ENCODE peak calls at places on chromosomes 2 and 18, in six cellular contexts. I, L, A, X, V and U are unnamed samples. For H4K20me1 and H3K79me2, the result is how much of the 10 kb centered on the place peaks cover.

GRCh38 chr2:12262681-12263436 is 453.9 kb upstream of the TRIB2 start:
- DNase-seq in I (no peak), L (no peak), A (no peak), X (no peak), V (no peak), U (no peak)

GRCh38 chr18:59701272-59701671 is 4.0 kb upstream of the CCBE1 start:
- DNase-seq in I (no peak), L (no peak), A (no peak), X (no peak), V (no peak), U (no peak)

GRCh38 chr2:27086722-27087446 is at the start of gene KHK:
- DNase-seq in I (peak), L (peak), A (peak), X (no peak), V (no peak), U (peak)

GRCh38 chr2:6081542-6081872 is 389.3 kb downstream of the SOX11 start:
- DNase-seq in I (no peak), L (no peak), A (no peak), X (no peak), V (no peak), U (no peak)

GRCh38 chr2:223008936-223009335 is 43.1 kb upstream of the KCNE4 start:
- DNase-seq in I (no peak), L (no peak), A (no peak), X (no peak), V (no peak), U (no peak)

GRCh38 chr18:29147944-29148343 is 971.0 kb upstream of the CDH2 start:
- DNase-seq in I (no peak), L (no peak), A (no peak), X (no peak), V (no peak), U (peak)

GRCh38 chr2:64838817-64839216 is 150.4 kb upstream of the SLC1A4 start:
- DNase-seq in I (no peak), L (no peak), A (no peak), X (no peak), V (peak), U (no peak)

GRCh38 chr2:99694331-99694730 is 204.5 kb upstream of the REV1 start:
- DNase-seq in I (no peak), L (no peak), A (no peak), X (no peak), V (no peak), U (no peak)

GRCh38 chr2:121816797-121817196 is 61.3 kb downstream of the TSN start:
- DNase-seq in I (no peak), L (no peak), A (no peak), X (no peak), V (no peak), U (no peak)

GRCh38 chr2:67880291-67880761 is 182.5 kb downstream of the C1D start:
- DNase-seq in I (peak), L (no peak), A (no peak), X (no peak), V (no peak), U (no peak)

GRCh38 chr2:241218131-241219029 is 29.9 kb downstream of the ANO7 start:
- DNase-seq in I (peak), L (peak), A (peak), X (peak), V (no peak), U (peak)

GRCh38 chr18:78814321-78814720 is 165.3 kb upstream of the SALL3 start:
- DNase-seq in I (no peak), L (no peak), A (peak), X (no peak), V (no peak), U (peak)

GRCh38 chr18:58400337-58400885 is 228.5 kb downstream of the ALPK2 start:
- DNase-seq in I (no peak), L (no peak), A (no peak), X (no peak), V (no peak), U (no peak)

GRCh38 chr2:111671426-111672150 is 212.4 kb downstream of the ANAPC1 start:
- DNase-seq in I (no peak), L (no peak), A (peak), X (no peak), V (no peak), U (no peak)

GRCh38 chr2:219495531-219496122 is 3.1 kb upstream of the GMPPA start:
- DNase-seq in I (peak), L (peak), A (peak), X (peak), V (peak), U (peak)

GRCh38 chr2:1309507-1309906 is 103.8 kb upstream of the TPO start:
- DNase-seq in I (no peak), L (no peak), A (no peak), X (no peak), V (no peak), U (peak)

GRCh38 chr2:92072461-92073035 is 2798.7 kb upstream of the TEKT4 start:
- DNase-seq in I (no peak), L (peak), A (no peak), X (no peak), V (no peak), U (no peak)

GRCh38 chr2:234674781-234675201 is 177.9 kb upstream of the ARL4C start:
- DNase-seq in I (no peak), L (no peak), A (peak), X (no peak), V (no peak), U (no peak)

GRCh38 chr2:42897386-42897785 is 105.0 kb upstream of the HAAO start:
- DNase-seq in I (no peak), L (no peak), A (no peak), X (no peak), V (no peak), U (no peak)

GRCh38 chr2:176117162-176117822 is 714 bp downstream of the HOXD10 start:
- DNase-seq in I (no peak), L (no peak), A (no peak), X (no peak), V (no peak), U (no peak)

GRCh38 chr2:196993617-196994016 is 67.1 kb upstream of the PGAP1 start:
- DNase-seq in I (no peak), L (no peak), A (no peak), X (no peak), V (no peak), U (no peak)
- H4K20me1 ChIP-seq in I (under half), L (under half), A (under half), X (under half), V (under half), U (under half)

DNA sequence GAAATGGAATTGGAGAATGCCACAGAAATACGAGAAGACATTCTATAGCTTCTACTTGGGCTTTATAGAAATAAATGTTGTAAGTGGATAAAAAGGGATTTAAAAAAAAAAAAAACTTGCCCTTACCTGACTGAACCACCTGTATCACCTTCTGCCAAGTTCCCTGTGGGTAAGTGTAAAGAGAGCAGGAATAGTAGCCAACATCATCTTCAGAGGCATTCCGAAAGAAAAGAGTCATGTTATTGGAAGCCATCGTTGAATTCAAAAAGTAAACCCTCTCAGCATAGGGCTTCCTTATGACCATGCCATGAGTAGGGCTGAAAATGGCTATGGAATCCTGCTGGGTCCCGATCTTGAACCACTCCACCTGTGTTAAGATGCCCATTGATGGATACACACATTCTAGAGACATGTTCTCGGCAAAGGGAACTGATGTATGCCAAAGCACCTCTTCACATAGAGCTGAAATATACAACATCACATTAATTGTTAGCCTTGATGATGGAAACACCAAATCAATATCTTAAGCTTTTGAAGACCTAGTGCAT is 991 bp downstream of the CD226 start:
- DNase-seq in I (no peak), L (no peak), A (no peak), X (no peak), V (no peak), U (no peak)
- H3K79me2 ChIP-seq in I (under half), L (under half), A (under half), X (half or more), V (under half), U (under half)

GRCh38 chr2:123720760-123721159 is 304.3 kb upstream of the CNTNAP5 start:
- DNase-seq in I (no peak), L (no peak), A (no peak), X (no peak), V (no peak), U (no peak)
- TF ChIP-seq REST in I (no peak), L (no peak), A (no peak), X (no peak), V (no peak), U (no peak)

GRCh38 chr2:126661001-126661400 is 5.0 kb downstream of the GYPC start:
- DNase-seq in I (no peak), L (no peak), A (no peak), X (no peak), V (no peak), U (no peak)
- H4K20me1 ChIP-seq in I (under half), L (under half), A (under half), X (under half), V (under half), U (under half)

GRCh38 chr2:63425079-63425416 is 163.2 kb downstream of the WDPCP start:
- DNase-seq in I (no peak), L (no peak), A (no peak), X (no peak), V (no peak), U (no peak)

GRCh38 chr2:63425606-63426005 is 162.7 kb downstream of the WDPCP start:
- DNase-seq in I (no peak), L (no peak), A (no peak), X (no peak), V (no peak), U (no peak)

DNA sequence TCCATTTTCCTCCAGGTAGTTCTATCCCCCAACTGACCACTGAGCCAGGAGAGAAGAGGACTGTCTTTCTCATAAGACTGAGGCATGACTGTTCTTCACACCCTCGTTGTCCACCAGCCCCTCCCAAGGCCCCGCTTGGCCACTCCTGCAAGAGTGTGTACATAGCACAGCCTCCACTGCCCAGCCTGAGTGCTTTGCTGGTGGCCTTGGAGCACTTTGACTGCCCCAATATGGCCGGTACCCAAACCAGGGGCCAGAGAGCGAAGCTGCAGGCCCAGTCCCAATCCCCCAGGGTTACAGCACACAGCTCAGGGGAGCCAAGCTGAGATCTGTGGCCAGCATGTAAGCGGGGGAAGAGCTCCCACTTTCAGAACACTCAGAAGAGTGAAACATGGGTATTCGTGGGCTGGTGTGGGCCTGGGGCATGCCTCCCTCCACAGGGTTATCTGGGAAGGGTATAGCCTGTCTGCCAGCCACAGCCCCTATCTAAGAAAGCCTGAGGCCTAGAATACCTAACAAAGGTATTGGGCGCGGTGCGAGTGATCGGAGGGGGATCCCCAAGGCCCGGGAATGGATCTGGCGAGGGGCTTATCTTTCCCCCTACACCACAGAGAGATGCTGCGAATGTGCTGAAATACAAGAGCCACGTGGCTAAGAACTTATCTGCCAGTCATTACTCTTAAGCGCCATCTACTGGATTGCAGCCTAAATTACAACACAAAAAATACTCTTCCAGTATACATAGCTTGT is 163.8 kb downstream of the WDPCP start:
- DNase-seq in I (peak), L (peak), A (peak), X (no peak), V (peak), U (peak)
- H3K79me2 ChIP-seq in I (under half), L (under half), A (under half), X (under half), V (under half), U (under half)

DNA sequence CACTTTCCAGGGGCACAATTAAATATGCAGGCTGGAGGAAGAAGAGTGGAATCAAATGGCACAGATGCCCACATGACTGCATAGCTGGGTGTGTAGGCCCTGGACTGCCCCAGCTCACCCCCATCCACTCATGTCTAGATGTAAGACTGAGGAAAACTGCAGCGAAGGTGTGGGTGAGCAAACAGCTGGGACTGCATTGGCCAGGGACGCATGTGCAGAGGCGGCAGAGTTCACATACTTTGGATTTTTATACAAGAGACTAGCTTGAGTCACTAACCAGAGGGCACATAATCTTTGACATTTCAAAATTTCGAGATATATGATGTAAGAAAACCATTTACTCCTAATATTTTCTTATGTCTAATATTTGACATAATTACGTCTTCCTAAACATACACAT is 60.1 kb downstream of the SPIRE1 start:
- DNase-seq in I (no peak), L (no peak), A (peak), X (no peak), V (peak), U (no peak)
- TF ChIP-seq REST in I (no peak), L (no peak), A (no peak), X (no peak), V (no peak), U (no peak)

GRCh38 chr2:239253264-239253663 is 147.6 kb downstream of the HDAC4 start:
- DNase-seq in I (no peak), L (no peak), A (no peak), X (no peak), V (no peak), U (no peak)
- H4K20me1 ChIP-seq in I (under half), L (under half), A (under half), X (under half), V (under half), U (under half)

GRCh38 chr2:54578668-54579045 is 122.5 kb downstream of the SPTBN1 start:
- DNase-seq in I (no peak), L (no peak), A (no peak), X (no peak), V (no peak), U (no peak)

GRCh38 chr2:54577035-54577434 is 120.9 kb downstream of the SPTBN1 start:
- DNase-seq in I (no peak), L (peak), A (peak), X (no peak), V (no peak), U (no peak)

GRCh38 chr2:54577944-54578667 is 122.0 kb downstream of the SPTBN1 start:
- DNase-seq in I (no peak), L (no peak), A (no peak), X (no peak), V (no peak), U (no peak)

GRCh38 chr2:54579682-54580349 is 123.7 kb downstream of the SPTBN1 start:
- DNase-seq in I (no peak), L (no peak), A (peak), X (peak), V (no peak), U (no peak)

DNA sequence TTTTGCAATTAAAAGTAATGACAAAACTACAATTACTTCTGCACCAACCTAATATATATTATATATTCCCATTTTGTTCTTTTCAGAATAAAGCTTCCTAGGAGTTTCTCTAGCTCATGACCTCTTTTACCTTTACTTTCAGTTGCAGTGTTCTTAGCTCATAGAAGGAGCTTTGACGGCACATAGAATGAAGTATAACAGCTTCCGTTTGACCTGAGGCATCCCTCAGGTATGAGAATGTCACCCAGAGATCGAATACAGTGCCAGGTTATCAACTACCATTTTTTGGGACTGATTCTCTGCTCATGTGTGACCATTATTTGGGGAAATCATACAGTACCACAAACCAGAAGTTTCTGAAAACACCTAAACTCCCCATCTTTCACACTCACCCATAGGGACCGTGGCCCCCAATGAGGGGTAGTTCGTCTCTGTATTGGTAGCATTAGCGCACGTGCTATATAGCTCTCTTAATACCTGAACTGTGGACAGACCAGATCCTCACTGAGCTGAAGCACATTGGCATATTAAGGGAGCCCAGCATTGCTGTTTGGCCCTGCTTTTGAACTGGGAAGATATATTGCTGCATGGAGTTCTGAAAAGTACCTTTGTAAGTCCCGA is 123.0 kb downstream of the SPTBN1 start:
- DNase-seq in I (no peak), L (no peak), A (no peak), X (no peak), V (no peak), U (no peak)
- H3K79me2 ChIP-seq in I (half or more), L (half or more), A (half or more), X (half or more), V (half or more), U (half or more)

DNA sequence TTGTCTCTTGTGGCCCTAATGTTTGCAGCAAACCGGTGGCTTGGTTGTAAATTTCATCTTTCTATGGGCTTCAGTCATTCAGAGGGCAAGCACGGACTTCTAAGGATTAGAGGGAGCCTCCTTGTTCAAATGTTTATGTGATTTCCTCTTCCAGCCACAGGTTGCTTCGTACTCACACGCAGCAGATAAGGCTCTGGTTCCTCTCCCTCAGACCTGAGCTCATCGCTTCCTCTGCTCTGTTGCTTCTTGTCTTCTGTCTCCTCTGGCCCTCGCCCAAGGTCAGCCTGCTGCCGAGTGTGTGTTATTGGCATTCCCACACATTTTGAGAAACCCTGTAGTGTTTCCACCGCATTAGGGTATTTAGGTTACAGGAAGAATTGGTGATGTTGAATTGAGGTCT is 44.0 kb downstream of the MYL12B start:
- DNase-seq in I (no peak), L (no peak), A (no peak), X (no peak), V (no peak), U (no peak)
- TF ChIP-seq REST in I (no peak), L (no peak), A (no peak), X (no peak), V (no peak), U (no peak)

GRCh38 chr2:134435505-134435904 is 181.6 kb downstream of the MGAT5 start:
- DNase-seq in I (no peak), L (no peak), A (no peak), X (no peak), V (no peak), U (no peak)
- H4K20me1 ChIP-seq in I (under half), L (under half), A (under half), X (under half), V (under half), U (under half)